ENCODE peak calls at places on chromosomes 3 and 15, in nine cellular contexts. R, U, Z, T, V, J, A, B and W are unnamed samples.

GRCh38 chr15:89401636-89402252 is 67.1 kb upstream of the POLG start:
- DNase-seq in R (no peak), U (peak), Z (peak), T (no peak), V (no peak), J (no peak), A (no peak), B (no peak), W (no peak)

GRCh38 chr15:91237493-91237892 is 137.4 kb downstream of the SV2B start:
- DNase-seq in R (no peak), U (no peak), Z (no peak), T (no peak), V (no peak), J (no peak), A (no peak), B (no peak), W (no peak)

GRCh38 chr3:27723803-27724458 is 1.8 kb upstream of the EOMES start:
- DNase-seq in R (no peak), U (no peak), Z (no peak), T (no peak), V (no peak), J (no peak), A (no peak), B (no peak), W (no peak)

GRCh38 chr3:128041378-128041777 is 10.9 kb upstream of the SEC61A1 start:
- DNase-seq in R (peak), U (no peak), Z (no peak), T (no peak), V (no peak), J (no peak), A (no peak), B (no peak), W (no peak)

GRCh38 chr3:135215516-135215915 is 420.5 kb downstream of the EPHB1 start:
- DNase-seq in R (no peak), U (no peak), Z (peak), T (no peak), V (no peak), J (no peak), A (no peak), B (no peak), W (no peak)

GRCh38 chr3:61157414-61157813 is 93.8 kb downstream of the FHIT start:
- DNase-seq in R (no peak), U (no peak), Z (no peak), T (no peak), V (no peak), J (no peak), A (no peak), B (no peak), W (no peak)

GRCh38 chr3:141458937-141459510 is 27.8 kb upstream of the RASA2 start:
- DNase-seq in R (no peak), U (no peak), Z (no peak), T (no peak), V (no peak), J (no peak), A (no peak), B (no peak), W (no peak)

GRCh38 chr3:118772036-118773030 is 262.3 kb downstream of the IGSF11 start:
- DNase-seq in R (no peak), U (no peak), Z (no peak), T (no peak), V (no peak), J (no peak), A (no peak), B (peak), W (no peak)

GRCh38 chr15:74322558-74323180 is 44.8 kb downstream of the CYP11A1 start:
- DNase-seq in R (peak), U (peak), Z (peak), T (peak), V (peak), J (peak), A (peak), B (peak), W (no peak)

GRCh38 chr3:46717447-46718231 is at the start of gene PRSS50:
- DNase-seq in R (no peak), U (no peak), Z (no peak), T (no peak), V (no peak), J (no peak), A (no peak), B (no peak), W (no peak)

GRCh38 chr3:48664313-48664644 is 1.6 kb upstream of the CELSR3 start:
- DNase-seq in R (no peak), U (no peak), Z (no peak), T (no peak), V (no peak), J (no peak), A (no peak), B (no peak), W (no peak)

GRCh38 chr3:127484601-127485388 is 105.7 kb downstream of the TPRA1 start:
- DNase-seq in R (no peak), U (no peak), Z (no peak), T (peak), V (peak), J (no peak), A (no peak), B (no peak), W (no peak)